ENCODE peak calls at places on chromosomes 3 and 15, in ten cellular contexts. P is fibroblast of lung, C is mesenchymal stem cell, L is GM23248, W is NT2/D1, A is endodermal cell, K is PC-3, R is SK-N-MC, O is neuronal stem cell, H is kidney. Z is an unnamed sample.
A peak's percentile ranks its signal among the peaks of the same experiment; 100 is the strongest.

GRCh38 chr3:112333386-112334334 is 704 bp downstream of the CD200 start:
- DNase-seq in P (peak; percentile 48), C (no peak), L (no peak), W (peak; percentile 57), A (peak; percentile 76), K (no peak), R (no peak), O (no peak), H (peak; percentile 55), Z (no peak)

GRCh38 chr3:134624537-134625287 is 26.1 kb downstream of the KY start:
- DNase-seq in P (no peak), C (no peak), L (no peak), W (no peak), A (peak; percentile 17), K (no peak), R (no peak), O (no peak), H (no peak), Z (no peak)

GRCh38 chr3:175805825-175806224 is 946.7 kb downstream of the NAALADL2 start:
- DNase-seq in P (no peak), C (no peak), L (no peak), W (no peak), A (no peak), K (no peak), R (no peak), O (no peak), H (no peak), Z (no peak)

GRCh38 chr3:128226794-128227399 is 73.6 kb downstream of the EEFSEC start:
- DNase-seq in P (peak; percentile 34), C (peak; percentile 41), L (peak; percentile 35), W (peak; percentile 38), A (peak; percentile 90), K (peak; percentile 39), R (no peak), O (peak; percentile 23), H (peak; percentile 72), Z (peak; percentile 9)

GRCh38 chr3:126253072-126253471 is 72.7 kb upstream of the ALDH1L1 start:
- DNase-seq in P (no peak), C (no peak), L (no peak), W (no peak), A (no peak), K (no peak), R (no peak), O (no peak), H (no peak), Z (no peak)

GRCh38 chr3:190378240-190378891 is 9.6 kb upstream of the CLDN16 start:
- DNase-seq in P (peak; percentile 95), C (peak; percentile 28), L (peak; percentile 89), W (no peak), A (no peak), K (peak; percentile 93), R (no peak), O (no peak), H (no peak), Z (peak; percentile 99)

GRCh38 chr3:78427303-78427702 is 1340.5 kb downstream of the ROBO1 start:
- DNase-seq in P (no peak), C (no peak), L (peak; percentile 18), W (no peak), A (no peak), K (no peak), R (no peak), O (no peak), H (no peak), Z (no peak)

GRCh38 chr3:66885326-66886000 is 112.6 kb upstream of the KBTBD8 start:
- DNase-seq in P (peak; percentile 69), C (peak; percentile 14), L (peak; percentile 51), W (peak; percentile 66), A (peak; percentile 52), K (no peak), R (no peak), O (no peak), H (no peak), Z (peak; percentile 61)

GRCh38 chr15:83396071-83396470 is 51.1 kb upstream of the SH3GL3 start:
- DNase-seq in P (no peak), C (no peak), L (peak; percentile 39), W (peak; percentile 36), A (peak; percentile 84), K (no peak), R (no peak), O (peak; percentile 21), H (no peak), Z (no peak)

GRCh38 chr3:69441028-69441427 is 55.1 kb upstream of the FRMD4B start:
- DNase-seq in P (no peak), C (no peak), L (no peak), W (no peak), A (no peak), K (peak; percentile 5), R (no peak), O (no peak), H (no peak), Z (no peak)

GRCh38 chr3:73605388-73605787 is 19.4 kb downstream of the PDZRN3 start:
- DNase-seq in P (peak; percentile 89), C (peak; percentile 84), L (peak; percentile 93), W (no peak), A (no peak), K (no peak), R (no peak), O (no peak), H (no peak), Z (peak; percentile 32)
- H3K9ac ChIP-seq in P (no peak overlapping the region), C (peak overlapping the region; percentile 14), L (peak overlapping the region; percentile 53), W (no peak overlapping the region), A (no peak overlapping the region), K (no peak overlapping the region), R (no peak overlapping the region), O (no peak overlapping the region), H (no peak overlapping the region), Z (no peak overlapping the region)

GRCh38 chr3:43290961-43291360 is 4.6 kb downstream of the SNRK start:
- DNase-seq in P (peak; percentile 44), C (peak; percentile 59), L (peak; percentile 23), W (no peak), A (no peak), K (peak; percentile 27), R (no peak), O (no peak), H (no peak), Z (peak; percentile 31)

GRCh38 chr3:43288850-43289249 is 2.5 kb downstream of the SNRK start:
- DNase-seq in P (no peak), C (no peak), L (peak; percentile 8), W (no peak), A (no peak), K (no peak), R (no peak), O (no peak), H (no peak), Z (no peak)

GRCh38 chr3:43288366-43288765 is 2.0 kb downstream of the SNRK start:
- DNase-seq in P (peak; percentile 61), C (peak; percentile 68), L (peak; percentile 67), W (no peak), A (no peak), K (peak; percentile 37), R (no peak), O (no peak), H (no peak), Z (no peak)

GRCh38 chr3:43287514-43287913 is 1.2 kb downstream of the SNRK start:
- DNase-seq in P (peak; percentile 14), C (no peak), L (peak; percentile 28), W (no peak), A (no peak), K (peak; percentile 33), R (no peak), O (no peak), H (no peak), Z (no peak)

DNA sequence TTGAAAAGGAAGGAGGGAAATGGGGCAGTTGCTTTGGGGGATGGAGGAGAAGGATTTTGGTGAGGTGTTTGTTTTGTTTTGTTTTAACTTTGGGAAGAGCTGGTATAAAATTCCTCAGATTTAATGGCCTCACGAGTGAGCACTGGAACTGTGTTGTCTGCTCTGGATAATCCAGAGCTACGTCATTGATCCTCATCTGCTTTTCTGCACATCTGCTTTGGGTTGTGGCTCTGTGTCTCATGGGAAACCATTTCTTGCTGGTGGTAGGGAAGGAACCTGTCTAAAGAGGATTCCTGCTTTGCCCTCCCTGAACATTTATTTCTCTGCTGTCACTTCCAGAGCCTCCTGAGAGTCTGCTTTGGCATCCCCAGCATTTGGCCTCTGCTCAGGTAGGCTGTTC is 3.1 kb downstream of the SNRK start:
- DNase-seq in P (no peak), C (no peak), L (peak; percentile 43), W (no peak), A (no peak), K (no peak), R (no peak), O (no peak), H (no peak), Z (no peak)
- H3K4me3 ChIP-seq in P (peak overlapping the region; percentile 81), C (no peak overlapping the region), L (peak overlapping the region; percentile 90), W (no peak overlapping the region), A (no peak overlapping the region), K (peak overlapping the region; percentile 85), R (no peak overlapping the region), O (no peak overlapping the region), H (peak overlapping the region; percentile 82), Z (no peak overlapping the region)

GRCh38 chr3:136249593-136250225 is 431 bp upstream of the PCCB start:
- DNase-seq in P (no peak), C (no peak), L (no peak), W (no peak), A (no peak), K (no peak), R (no peak), O (no peak), H (no peak), Z (no peak)
- H3K9ac ChIP-seq in P (peak overlapping the region; percentile 81), C (peak overlapping the region; percentile 89), L (peak overlapping the region; percentile 78), W (peak overlapping the region; percentile 96), A (peak overlapping the region; percentile 87), K (peak overlapping the region; percentile 87), R (peak overlapping the region; percentile 92), O (no peak overlapping the region), H (no peak overlapping the region), Z (peak overlapping the region; percentile 35)

DNA sequence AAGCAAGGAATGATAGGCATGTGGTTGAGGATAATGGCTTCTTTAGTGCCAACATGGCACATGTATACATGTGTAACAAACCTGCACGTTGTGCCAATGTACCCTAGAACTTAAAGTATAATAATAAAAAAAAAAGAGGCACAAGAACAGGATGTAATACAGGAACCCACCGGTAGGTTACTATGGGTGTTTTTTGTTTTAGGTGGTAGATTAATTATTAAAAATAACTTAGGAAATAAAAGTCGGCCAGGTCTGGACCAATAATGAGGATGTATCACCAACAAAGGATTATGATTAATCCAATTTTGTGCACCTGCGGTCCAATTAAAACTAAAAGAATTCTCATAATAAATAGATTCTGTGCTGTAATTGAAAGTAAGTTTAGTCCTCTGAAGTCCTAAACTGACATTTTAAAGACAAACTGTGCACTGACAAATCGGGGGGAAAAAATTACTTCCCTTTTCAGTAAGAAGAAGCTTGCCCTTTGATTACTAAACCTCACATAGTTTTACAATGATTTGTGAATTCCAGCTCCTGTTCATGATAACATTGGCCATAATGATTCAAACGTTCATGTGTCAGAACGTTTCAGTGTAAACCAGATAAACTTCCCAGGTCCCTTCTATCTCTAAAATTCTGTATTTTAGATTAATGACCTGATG is 62.2 kb downstream of the CASR start:
- DNase-seq in P (no peak), C (peak; percentile 51), L (peak; percentile 60), W (no peak), A (no peak), K (peak; percentile 27), R (no peak), O (no peak), H (no peak), Z (peak; percentile 46)
- H3K4me3 ChIP-seq in P (peak overlapping the region; percentile 46), C (no peak overlapping the region), L (peak overlapping the region; percentile 62), W (no peak overlapping the region), A (no peak overlapping the region), K (no peak overlapping the region), R (no peak overlapping the region), O (no peak overlapping the region), H (peak overlapping the region; percentile 19), Z (peak overlapping the region; percentile 19)

GRCh38 chr3:156594229-156594683 is 39.3 kb upstream of the SSR3 start:
- DNase-seq in P (peak; percentile 18), C (peak; percentile 8), L (peak; percentile 32), W (no peak), A (no peak), K (no peak), R (no peak), O (no peak), H (no peak), Z (no peak)
- H3K9ac ChIP-seq in P (no peak overlapping the region), C (peak overlapping the region; percentile 44), L (peak overlapping the region; percentile 40), W (peak overlapping the region; percentile 17), A (no peak overlapping the region), K (no peak overlapping the region), R (no peak overlapping the region), O (no peak overlapping the region), H (no peak overlapping the region), Z (no peak overlapping the region)